ENCODE peak calls at places on chromosomes 12 and 14, in nine cellular contexts. Y, H, W, C, J, G, L, N and K are unnamed samples.

GRCh38 chr12:44874981-44875416 is 1.1 kb downstream of the NELL2 start:
- DNase-seq in H (peak; percentile 18), N (no peak), W (peak; percentile 5), J (no peak), G (no peak), Y (peak; percentile 54), L (no peak), C (no peak), K (no peak)

GRCh38 chr14:100428727-100429126 is 105.6 kb downstream of the SLC25A47 start:
- DNase-seq in J (no peak), N (no peak), Y (no peak), G (no peak), C (no peak), L (no peak), W (no peak), H (no peak), K (no peak)

GRCh38 chr14:91866061-91866460 is 1.3 kb downstream of the TC2N start:
- DNase-seq in H (no peak), L (no peak), N (no peak), J (no peak), G (no peak), Y (no peak), C (no peak), W (peak; percentile 52), K (no peak)

GRCh38 chr12:116233669-116234068 is 43.8 kb downstream of the MED13L start:
- DNase-seq in N (no peak), L (no peak), G (no peak), H (no peak), W (no peak), J (no peak), Y (no peak), C (no peak), K (no peak)

GRCh38 chr12:109615556-109616229 is 42.1 kb downstream of the MVK start:
- DNase-seq in C (no peak), Y (no peak), H (no peak), G (no peak), L (no peak), W (no peak), J (no peak), N (no peak), K (no peak)

GRCh38 chr12:10220398-10221077 is 7.9 kb downstream of the GABARAPL1 start:
- DNase-seq in G (peak; percentile 60), J (peak; percentile 89), C (peak; percentile 26), W (no peak), L (peak; percentile 91), Y (peak; percentile 89), N (peak; percentile 82), H (no peak), K (peak; percentile 80)

GRCh38 chr12:54214553-54215374 is 26.0 kb upstream of the SMUG1 start:
- DNase-seq in J (peak; percentile 91), Y (peak; percentile 94), W (peak; percentile 93), L (peak; percentile 95), G (peak; percentile 90), H (peak; percentile 97), N (peak; percentile 87), C (peak; percentile 89), K (peak; percentile 88)

GRCh38 chr12:86249856-86250255 is 6.3 kb downstream of the MGAT4C start:
- DNase-seq in Y (no peak), J (no peak), L (no peak), N (no peak), C (no peak), W (no peak), G (no peak), H (no peak), K (no peak)

GRCh38 chr12:618626-619025 is 44.6 kb downstream of the NINJ2 start:
- DNase-seq in C (no peak), G (peak; percentile 62), H (no peak), Y (no peak), J (no peak), L (no peak), N (no peak), W (no peak), K (no peak)

GRCh38 chr14:65906948-65907347 is 494.4 kb downstream of the FUT8 start:
- DNase-seq in Y (no peak), J (no peak), C (no peak), N (no peak), W (no peak), G (no peak), H (no peak), L (no peak), K (no peak)

GRCh38 chr14:101761881-101762529 is 496 bp downstream of the PPP2R5C start:
- DNase-seq in G (peak; percentile 71), W (peak; percentile 58), C (peak; percentile 66), J (no peak), Y (peak; percentile 72), N (no peak), L (peak; percentile 85), H (peak; percentile 46), K (no peak)

GRCh38 chr14:61229475-61229888 is 51.7 kb downstream of the TMEM30B start:
- DNase-seq in G (no peak), H (no peak), L (no peak), W (no peak), C (no peak), Y (no peak), J (no peak), N (no peak), K (no peak)

GRCh38 chr14:59354666-59355065 is 110.5 kb downstream of the GPR135 start:
- DNase-seq in W (no peak), N (no peak), G (no peak), H (no peak), J (no peak), C (no peak), L (no peak), Y (no peak), K (no peak)

GRCh38 chr12:20486233-20486632 is 117.9 kb downstream of the PDE3A start:
- DNase-seq in L (no peak), G (no peak), N (no peak), C (no peak), J (no peak), Y (no peak), H (no peak), W (no peak), K (no peak)

GRCh38 chr12:77591959-77592358 is 238.7 kb upstream of the NAV3 start:
- DNase-seq in N (no peak), J (no peak), H (no peak), W (no peak), C (peak; percentile 16), G (no peak), Y (no peak), L (no peak), K (no peak)

DNA sequence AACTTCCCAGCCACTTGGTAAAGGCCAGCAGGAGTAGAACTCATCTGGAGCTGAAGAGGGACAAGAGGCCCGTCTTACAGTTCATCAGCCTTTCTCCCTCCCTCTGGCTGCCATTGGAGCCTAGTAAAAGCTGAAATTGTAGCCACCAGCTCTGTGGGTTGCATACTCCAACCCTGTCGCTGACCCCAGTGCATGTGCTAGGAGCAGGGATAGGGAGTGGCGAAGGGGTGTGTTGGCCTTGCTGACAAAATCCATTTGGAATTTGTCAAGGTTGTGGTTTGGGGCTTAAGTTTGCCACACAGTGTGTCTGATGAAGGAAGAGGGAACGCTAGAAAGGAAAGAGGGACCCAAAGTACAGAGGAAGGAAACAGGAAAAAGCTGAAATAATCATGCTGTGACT is 4.0 kb upstream of the ARF3 start:
- DNase-seq in C (no peak), H (no peak), N (no peak), J (no peak), G (no peak), L (no peak), W (no peak), Y (no peak), K (no peak)
- H3K27ac ChIP-seq in C (no peak overlapping the region), H (no peak overlapping the region), N (no peak overlapping the region), J (no peak overlapping the region), G (no peak overlapping the region), L (no peak overlapping the region), W (no peak overlapping the region), Y (no peak overlapping the region), K (no peak overlapping the region)

DNA sequence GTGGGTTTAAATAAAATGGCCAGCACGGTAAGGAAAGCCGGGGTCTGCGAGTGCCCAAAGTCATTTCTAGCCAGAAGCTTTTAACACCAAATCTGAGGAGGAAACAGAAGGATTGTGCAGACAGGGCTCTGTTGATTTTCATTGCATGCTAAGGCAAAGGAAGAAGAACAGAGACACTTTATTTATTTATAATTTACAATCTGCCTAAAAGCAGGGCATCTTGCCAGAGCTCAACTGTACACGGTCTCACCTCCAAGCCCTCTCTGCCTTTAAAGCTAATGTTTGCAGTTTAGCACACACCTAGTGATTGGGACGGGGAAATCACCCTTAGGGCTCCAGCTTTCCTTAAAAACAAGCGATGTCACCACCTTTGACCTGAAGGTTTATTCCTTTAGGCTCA is 4.0 kb downstream of the KCNA5 start:
- DNase-seq in C (no peak), W (no peak), L (no peak), J (no peak), H (no peak), Y (no peak), G (no peak), N (no peak), K (no peak)
- H3K4me1 ChIP-seq in C (no peaks in the 10 kb centered on the region), W (no peaks in the 10 kb centered on the region), L (peaks cover 7% of the 10 kb centered on the region), J (peaks cover 17% of the 10 kb centered on the region), H (peaks cover 25% of the 10 kb centered on the region), Y (peaks cover 4% of the 10 kb centered on the region), G (peaks cover 4% of the 10 kb centered on the region), N (no peaks in the 10 kb centered on the region), K (no peaks in the 10 kb centered on the region)

GRCh38 chr14:105910426-105910825 is 384.0 kb downstream of the TMEM121 start:
- DNase-seq in J (no peak), L (no peak), W (no peak), G (no peak), H (no peak), C (no peak), Y (no peak), N (peak; percentile 5), K (no peak)
- H3K4me3 ChIP-seq in J (no peak overlapping the region), L (no peak overlapping the region), W (no peak overlapping the region), G (no peak overlapping the region), H (no peak overlapping the region), C (no peak overlapping the region), Y (no peak overlapping the region), N (no peak overlapping the region), K (no peak overlapping the region)

GRCh38 chr12:6941267-6941666 is 2.3 kb upstream of the RNU7-1 start:
- DNase-seq in L (no peak), H (no peak), J (no peak), N (peak; percentile 18), W (no peak), G (peak; percentile 49), Y (no peak), C (no peak), K (no peak)
- H3K27ac ChIP-seq in L (no peak overlapping the region), H (no peak overlapping the region), J (peak overlapping the region; percentile 96), N (no peak overlapping the region), W (no peak overlapping the region), G (no peak overlapping the region), Y (no peak overlapping the region), C (no peak overlapping the region), K (peak overlapping the region; percentile 97)

GRCh38 chr12:31875609-31875964 is 83.6 kb upstream of the RESF1 start:
- DNase-seq in C (no peak), W (no peak), G (no peak), N (no peak), Y (no peak), H (no peak), J (no peak), L (no peak), K (no peak)
- H3K4me1 ChIP-seq in C (no peaks in the 10 kb centered on the region), W (peaks cover 17% of the 10 kb centered on the region), G (peaks cover 5% of the 10 kb centered on the region), N (no peaks in the 10 kb centered on the region), Y (no peaks in the 10 kb centered on the region), H (peaks cover 45% of the 10 kb centered on the region), J (no peaks in the 10 kb centered on the region), L (no peaks in the 10 kb centered on the region), K (no peaks in the 10 kb centered on the region)